ENCODE peak calls at places on chromosomes 16 and 17, in four cellular contexts. One of them, this sample, is unnamed.

GRCh38 chr16:81005644-81006471 is 827 bp downstream of the CMC2 start:
- DNase-seq in mesendoderm: peak
- DNase-seq in tibial artery: no peak
- DNase-seq in NCI-H524: peak
- DNase-seq in this sample: peak

GRCh38 chr17:68777243-68777855 is 176.2 kb upstream of the FAM20A start:
- DNase-seq in mesendoderm: peak
- DNase-seq in tibial artery: peak
- DNase-seq in NCI-H524: peak
- DNase-seq in this sample: peak

GRCh38 chr17:49580981-49581644 is 5.4 kb downstream of the NXPH3 start:
- DNase-seq in mesendoderm: no peak
- DNase-seq in tibial artery: no peak
- DNase-seq in NCI-H524: peak
- DNase-seq in this sample: peak

GRCh38 chr17:5200360-5200759 is 8.7 kb upstream of the ZNF594 start:
- DNase-seq in mesendoderm: no peak
- DNase-seq in tibial artery: no peak
- DNase-seq in NCI-H524: no peak
- DNase-seq in this sample: no peak

GRCh38 chr16:10729649-10730048 is 14.0 kb upstream of the NUBP1 start:
- DNase-seq in mesendoderm: peak
- DNase-seq in tibial artery: no peak
- DNase-seq in NCI-H524: peak
- DNase-seq in this sample: no peak

GRCh38 chr16:83231771-83232170 is 576.0 kb upstream of the HSBP1 start:
- DNase-seq in mesendoderm: no peak
- DNase-seq in tibial artery: no peak
- DNase-seq in NCI-H524: no peak
- DNase-seq in this sample: no peak

GRCh38 chr16:19330801-19331484 is 45.4 kb downstream of the CLEC19A start:
- DNase-seq in mesendoderm: peak
- DNase-seq in tibial artery: no peak
- DNase-seq in NCI-H524: no peak
- DNase-seq in this sample: no peak

GRCh38 chr16:82641336-82641984 is 14.7 kb downstream of the CDH13 start:
- DNase-seq in mesendoderm: no peak
- DNase-seq in tibial artery: no peak
- DNase-seq in NCI-H524: peak
- DNase-seq in this sample: no peak

GRCh38 chr17:45307290-45308015 is 9.4 kb downstream of the MAP3K14 start:
- DNase-seq in mesendoderm: no peak
- DNase-seq in tibial artery: peak
- DNase-seq in NCI-H524: no peak
- DNase-seq in this sample: no peak

GRCh38 chr17:16050844-16051243 is 51.2 kb downstream of the TTC19 start:
- DNase-seq in mesendoderm: no peak
- DNase-seq in tibial artery: no peak
- DNase-seq in NCI-H524: no peak
- DNase-seq in this sample: no peak

GRCh38 chr16:88077328-88078108 is 126.3 kb downstream of the BANP start:
- DNase-seq in mesendoderm: no peak
- DNase-seq in tibial artery: no peak
- DNase-seq in NCI-H524: no peak
- DNase-seq in this sample: no peak

GRCh38 chr17:10328206-10328605 is 44.6 kb downstream of the MYH13 start:
- DNase-seq in mesendoderm: no peak
- DNase-seq in tibial artery: no peak
- DNase-seq in NCI-H524: no peak
- DNase-seq in this sample: no peak

GRCh38 chr17:50209472-50210248 is 8.2 kb upstream of the COL1A1 start:
- DNase-seq in mesendoderm: peak
- DNase-seq in tibial artery: peak
- DNase-seq in NCI-H524: peak
- DNase-seq in this sample: peak

GRCh38 chr16:72815348-72816318 is 232.3 kb downstream of the ZFHX3 start:
- DNase-seq in mesendoderm: no peak
- DNase-seq in tibial artery: no peak
- DNase-seq in NCI-H524: no peak
- DNase-seq in this sample: no peak

GRCh38 chr17:6343191-6343590 is 91.7 kb downstream of the AIPL1 start:
- DNase-seq in mesendoderm: no peak
- DNase-seq in tibial artery: no peak
- DNase-seq in NCI-H524: no peak
- DNase-seq in this sample: no peak

GRCh38 chr16:2964416-2965223 is 545 bp downstream of the KREMEN2 start:
- DNase-seq in mesendoderm: peak
- DNase-seq in tibial artery: no peak
- DNase-seq in NCI-H524: peak
- DNase-seq in this sample: peak